ENCODE peak calls at places on chromosomes 11 and 22, in nine cellular contexts. A is AG04450; E is endothelial cell of umbilical vein; B is astrocyte; X is CD8-positive, alpha-beta memory T cell; Y is A549; O is CD8-positive, alpha-beta T cell; J is transverse colon; D is GM23248. L is an unnamed sample.

GRCh38 chr11:58788355-58789023 is 56.0 kb downstream of the GLYATL2 start:
- DNase-seq in A (no peak), E (peak; percentile 42), B (peak; percentile 22), X (peak; percentile 66), Y (peak; percentile 42), O (peak; percentile 15), J (peak; percentile 14), D (peak; percentile 78), L (peak; percentile 86)

GRCh38 chr11:126588630-126589491 is 233.4 kb downstream of the ST3GAL4 start:
- DNase-seq in A (no peak), E (no peak), B (no peak), X (no peak), Y (no peak), O (no peak), J (no peak), D (no peak), L (no peak)

GRCh38 chr22:30943368-30943767 is 25.2 kb downstream of the MORC2 start:
- DNase-seq in A (no peak), E (no peak), B (no peak), X (peak; percentile 81), Y (no peak), O (peak; percentile 56), J (no peak), D (no peak), L (no peak)

GRCh38 chr22:35315141-35315854 is 15.6 kb downstream of the TOM1 start:
- DNase-seq in A (no peak), E (no peak), B (no peak), X (no peak), Y (no peak), O (no peak), J (no peak), D (no peak), L (no peak)

GRCh38 chr11:16086229-16086628 is 270.1 kb downstream of the SOX6 start:
- DNase-seq in A (no peak), E (no peak), B (peak; percentile 30), X (no peak), Y (no peak), O (no peak), J (no peak), D (no peak), L (no peak)

GRCh38 chr11:124297921-124298320 is 15.8 kb downstream of the OR8D1 start:
- DNase-seq in A (no peak), E (no peak), B (peak; percentile 38), X (no peak), Y (no peak), O (no peak), J (no peak), D (peak; percentile 77), L (no peak)

GRCh38 chr11:910044-910588 is 494 bp downstream of the CHID1 start:
- DNase-seq in A (no peak), E (no peak), B (no peak), X (no peak), Y (no peak), O (no peak), J (no peak), D (no peak), L (no peak)

GRCh38 chr22:19120829-19121630 is 1.2 kb downstream of the DGCR2 start:
- DNase-seq in A (no peak), E (no peak), B (peak; percentile 49), X (no peak), Y (peak; percentile 47), O (peak; percentile 8), J (peak; percentile 80), D (peak; percentile 75), L (peak; percentile 68)

GRCh38 chr22:37806409-37807338 is 1.1 kb upstream of the GCAT start:
- DNase-seq in A (no peak), E (peak; percentile 44), B (peak; percentile 31), X (no peak), Y (peak; percentile 32), O (no peak), J (no peak), D (peak; percentile 86), L (peak; percentile 30)

GRCh38 chr11:36421546-36422155 is 88.4 kb downstream of the TRAF6 start:
- DNase-seq in A (no peak), E (no peak), B (peak; percentile 38), X (no peak), Y (no peak), O (no peak), J (no peak), D (peak; percentile 74), L (no peak)

GRCh38 chr22:46965552-46966494 is 203.4 kb downstream of the TBC1D22A start:
- DNase-seq in A (no peak), E (no peak), B (no peak), X (no peak), Y (no peak), O (no peak), J (no peak), D (no peak), L (no peak)

GRCh38 chr22:26169312-26170111 is at the start of gene SEZ6L:
- DNase-seq in A (no peak), E (no peak), B (no peak), X (no peak), Y (no peak), O (no peak), J (no peak), D (peak; percentile 1), L (no peak)

GRCh38 chr11:35664977-35665441 is 2.4 kb downstream of the TRIM44 start:
- DNase-seq in A (no peak), E (no peak), B (no peak), X (no peak), Y (peak; percentile 14), O (no peak), J (no peak), D (peak; percentile 35), L (no peak)

GRCh38 chr11:111537336-111537860 is 3.1 kb upstream of the LAYN start:
- DNase-seq in A (no peak), E (no peak), B (no peak), X (no peak), Y (no peak), O (no peak), J (no peak), D (no peak), L (no peak)

GRCh38 chr11:78733031-78733430 is 158.4 kb upstream of the NARS2 start:
- DNase-seq in A (no peak), E (no peak), B (no peak), X (no peak), Y (no peak), O (no peak), J (no peak), D (peak; percentile 12), L (no peak)

GRCh38 chr11:11608783-11609232 is 13.0 kb downstream of the GALNT18 start:
- DNase-seq in A (no peak), E (no peak), B (peak; percentile 36), X (no peak), Y (peak; percentile 29), O (no peak), J (no peak), D (peak; percentile 63), L (peak; percentile 69)

GRCh38 chr11:43955381-43956118 is 13.1 kb downstream of the C11orf96 start:
- DNase-seq in A (no peak), E (no peak), B (peak; percentile 57), X (no peak), Y (no peak), O (no peak), J (no peak), D (peak; percentile 79), L (no peak)

GRCh38 chr11:46240371-46240770 is 37.1 kb upstream of the CREB3L1 start:
- DNase-seq in A (no peak), E (no peak), B (no peak), X (no peak), Y (no peak), O (no peak), J (no peak), D (peak; percentile 66), L (no peak)

GRCh38 chr22:31872209-31872608 is 72.1 kb upstream of the YWHAH start:
- DNase-seq in A (no peak), E (peak; percentile 31), B (no peak), X (no peak), Y (peak; percentile 14), O (no peak), J (no peak), D (no peak), L (no peak)

GRCh38 chr11:1116666-1117390 is 40.9 kb upstream of the MUC5AC start:
- DNase-seq in A (no peak), E (no peak), B (no peak), X (no peak), Y (no peak), O (no peak), J (peak; percentile 4), D (no peak), L (no peak)

GRCh38 chr11:112617977-112618829 is 343.0 kb upstream of the NCAM1 start:
- DNase-seq in A (no peak), E (no peak), B (no peak), X (no peak), Y (no peak), O (no peak), J (no peak), D (no peak), L (no peak)
- H3K4me3 ChIP-seq in A (no peak overlapping the region), E (no peak overlapping the region), B (no peak overlapping the region), X (no peak overlapping the region), Y (no peak overlapping the region), O (no peak overlapping the region), J (no peak overlapping the region), D (no peak overlapping the region), L (no peak overlapping the region)

DNA sequence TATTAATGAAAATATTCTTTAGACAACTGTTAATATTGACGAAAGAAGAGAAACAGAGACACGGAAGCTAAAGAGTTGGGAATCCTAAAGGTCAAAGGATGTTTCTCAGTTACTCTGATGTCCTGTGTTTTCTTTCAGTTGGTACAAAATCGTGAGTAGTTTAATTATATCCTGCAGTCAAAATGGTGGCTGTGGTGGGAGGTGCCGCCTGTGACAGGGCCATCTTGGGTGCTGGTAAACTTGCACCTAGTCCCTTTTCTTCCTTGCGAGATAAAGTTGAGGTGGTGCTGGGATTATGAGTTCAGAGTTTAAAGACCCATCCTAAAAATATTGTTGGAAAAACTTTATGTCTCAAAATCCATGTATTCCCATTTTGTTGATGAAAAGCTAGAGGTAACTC is 2.2 kb downstream of the CECR2 start:
- DNase-seq in A (no peak), E (no peak), B (no peak), X (no peak), Y (no peak), O (no peak), J (no peak), D (no peak), L (no peak)
- H3K4me3 ChIP-seq in A (no peak overlapping the region), E (no peak overlapping the region), B (no peak overlapping the region), X (no peak overlapping the region), Y (no peak overlapping the region), O (no peak overlapping the region), J (no peak overlapping the region), D (no peak overlapping the region), L (no peak overlapping the region)

DNA sequence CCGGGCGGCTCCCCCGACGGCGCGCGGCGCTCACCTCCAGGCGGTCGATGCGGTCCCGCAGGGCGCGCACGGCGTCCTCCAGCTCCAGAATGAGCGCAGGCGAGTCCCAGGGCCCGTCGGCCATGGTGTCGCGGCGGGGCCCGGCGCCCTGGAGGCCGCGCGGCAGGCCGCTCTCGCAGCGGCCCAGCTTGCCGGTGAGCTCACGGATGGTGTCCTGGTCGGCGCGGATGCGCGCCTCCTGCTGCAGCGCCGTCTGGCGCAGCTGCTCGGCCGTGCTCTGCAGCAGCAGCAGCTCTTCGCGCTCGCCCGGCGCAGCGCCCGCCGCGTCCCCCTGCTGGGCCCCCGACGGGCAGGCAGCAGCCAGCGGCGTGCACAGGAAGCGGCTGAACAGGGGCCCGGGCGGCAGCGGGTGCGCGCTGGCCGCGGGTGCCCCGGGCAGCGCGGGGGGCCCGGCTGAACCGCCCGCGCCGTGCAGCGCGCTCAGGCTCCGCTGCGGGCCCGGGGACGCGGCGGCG is 570 bp downstream of the NPTXR start:
- DNase-seq in A (peak; percentile 52), E (peak; percentile 64), B (peak; percentile 72), X (peak; percentile 61), Y (peak; percentile 68), O (peak; percentile 30), J (peak; percentile 28), D (peak; percentile 86), L (peak; percentile 16)
- H3K4me3 ChIP-seq in A (peak overlapping the region; percentile 43), E (no peak overlapping the region), B (peak overlapping the region; percentile 49), X (peak overlapping the region; percentile 43), Y (peak overlapping the region; percentile 74), O (peak overlapping the region; percentile 50), J (peak overlapping the region; percentile 29), D (peak overlapping the region; percentile 65), L (peak overlapping the region; percentile 8)

GRCh38 chr22:29301716-29302401 is 4.6 kb upstream of the GAS2L1 start:
- DNase-seq in A (no peak), E (no peak), B (no peak), X (no peak), Y (no peak), O (no peak), J (no peak), D (no peak), L (no peak)
- H3K4me3 ChIP-seq in A (no peak overlapping the region), E (no peak overlapping the region), B (no peak overlapping the region), X (no peak overlapping the region), Y (no peak overlapping the region), O (no peak overlapping the region), J (no peak overlapping the region), D (no peak overlapping the region), L (no peak overlapping the region)